ENCODE peak calls at places on chromosomes 11 and 22, in eight cellular contexts. O is RWPE1, C is endothelial cell, T is Calu3, X is H9, E is cardiac fibroblast, H is AG09319, I is progenitor cell of endocrine pancreas. G is an unnamed sample.

GRCh38 chr11:102664001-102664752 is 39.0 kb upstream of the MMP20 start:
- DNase-seq in I (no peak), E (no peak), T (peak), O (no peak), C (peak), H (no peak), X (peak), G (no peak)

GRCh38 chr11:125903753-125904659 is at the start of gene DDX25:
- DNase-seq in X (peak), O (no peak), H (no peak), I (peak), E (no peak), C (peak), T (no peak), G (no peak)

GRCh38 chr11:68012044-68012842 is 2.1 kb downstream of the ALDH3B1 start:
- DNase-seq in H (no peak), O (no peak), I (no peak), T (no peak), C (no peak), X (no peak), E (no peak), G (no peak)

GRCh38 chr11:16897460-16898061 is 116.7 kb downstream of the PLEKHA7 start:
- DNase-seq in H (no peak), I (no peak), C (no peak), O (no peak), T (no peak), E (no peak), X (peak), G (no peak)

GRCh38 chr22:47044722-47045545 is 282.5 kb downstream of the TBC1D22A start:
- DNase-seq in O (no peak), H (no peak), I (no peak), X (no peak), C (no peak), T (no peak), E (no peak), G (no peak)

GRCh38 chr11:13668957-13669521 is 571 bp downstream of the FAR1 start:
- DNase-seq in O (peak), I (peak), H (no peak), T (peak), C (peak), X (no peak), E (peak), G (peak)

GRCh38 chr22:37043828-37044538 is 7.6 kb upstream of the KCTD17 start:
- DNase-seq in O (no peak), H (no peak), I (peak), E (peak), X (peak), T (peak), C (peak), G (no peak)

GRCh38 chr22:42742940-42743339 is 22.3 kb upstream of the A4GALT start:
- DNase-seq in H (no peak), I (no peak), C (no peak), E (no peak), O (no peak), X (peak), T (no peak), G (no peak)

GRCh38 chr11:125165664-125166346 is 1.3 kb downstream of the PKNOX2 start:
- DNase-seq in X (no peak), O (peak), I (no peak), H (no peak), E (no peak), T (no peak), C (no peak), G (no peak)

GRCh38 chr11:46408407-46408986 is 16.9 kb upstream of the CHRM4 start:
- DNase-seq in H (no peak), C (no peak), T (no peak), E (no peak), I (no peak), X (no peak), O (no peak), G (no peak)

GRCh38 chr11:2667940-2668339 is 31.9 kb downstream of the KCNQ1OT1 start:
- DNase-seq in E (no peak), H (no peak), T (no peak), C (no peak), I (no peak), O (no peak), X (no peak), G (peak)

GRCh38 chr11:61866958-61867343 is 24.4 kb downstream of the FADS3 start:
- DNase-seq in C (no peak), E (no peak), O (no peak), T (no peak), X (no peak), H (no peak), I (no peak), G (no peak)

GRCh38 chr11:46918087-46918751 is at the start of gene LRP4:
- DNase-seq in E (peak), I (peak), X (peak), H (no peak), T (peak), O (no peak), C (peak), G (peak)

GRCh38 chr11:105740164-105740903 is 130.5 kb downstream of the GRIA4 start:
- DNase-seq in C (no peak), H (no peak), E (no peak), I (no peak), X (no peak), T (no peak), O (no peak), G (no peak)

GRCh38 chr22:47197735-47198500 is 435.5 kb downstream of the TBC1D22A start:
- DNase-seq in T (no peak), I (no peak), H (no peak), O (no peak), C (no peak), X (peak), E (no peak), G (no peak)

GRCh38 chr11:86983071-86983488 is 27.9 kb upstream of the FZD4 start:
- DNase-seq in I (no peak), E (peak), T (no peak), X (no peak), H (no peak), C (peak), O (peak), G (no peak)

GRCh38 chr11:126497581-126498109 is 142.2 kb downstream of the ST3GAL4 start:
- DNase-seq in C (no peak), E (no peak), X (no peak), T (no peak), I (no peak), H (no peak), O (no peak), G (peak)

GRCh38 chr11:2090172-2091111 is 48.7 kb downstream of the IGF2 start:
- DNase-seq in H (no peak), T (no peak), X (peak), C (no peak), E (no peak), O (no peak), I (no peak), G (peak)

GRCh38 chr11:26134481-26135355 is 197.2 kb upstream of the ANO3 start:
- DNase-seq in X (peak), C (peak), O (peak), E (peak), H (no peak), I (no peak), T (peak), G (no peak)

GRCh38 chr22:45891996-45892621 is 84.9 kb downstream of the WNT7B start:
- DNase-seq in H (no peak), X (no peak), I (no peak), O (no peak), T (no peak), E (no peak), C (no peak), G (no peak)

GRCh38 chr22:32685527-32685926 is 116.0 kb upstream of the TIMP3 start:
- DNase-seq in C (no peak), E (no peak), I (no peak), T (no peak), X (no peak), O (no peak), H (no peak), G (no peak)

GRCh38 chr22:49934891-49935557 is 16.6 kb downstream of the CRELD2 start:
- DNase-seq in T (peak), O (peak), X (peak), C (peak), I (no peak), E (peak), H (peak), G (no peak)

GRCh38 chr11:19263333-19263732 is 22.6 kb upstream of the E2F8 start:
- DNase-seq in E (no peak), X (no peak), T (no peak), I (no peak), H (no peak), C (no peak), O (no peak), G (no peak)

GRCh38 chr11:79054636-79055035 is 386.2 kb downstream of the TENM4 start:
- DNase-seq in C (no peak), T (peak), H (no peak), O (peak), E (peak), X (no peak), I (no peak), G (no peak)

GRCh38 chr11:59556883-59557205 is 45.5 kb downstream of the OR4D9 start:
- DNase-seq in C (no peak), O (no peak), H (no peak), T (no peak), I (no peak), E (no peak), X (peak), G (no peak)

GRCh38 chr11:86692317-86692716 is 19.9 kb upstream of the ME3 start:
- DNase-seq in E (no peak), X (no peak), I (no peak), C (no peak), H (no peak), T (no peak), O (peak), G (no peak)

GRCh38 chr11:58391879-58392278 is 14.8 kb downstream of the OR5B3 start:
- DNase-seq in H (no peak), O (no peak), X (no peak), I (no peak), E (no peak), T (no peak), C (no peak), G (no peak)

GRCh38 chr11:62544521-62545436 is 1.8 kb downstream of the AHNAK start:
- DNase-seq in H (no peak), X (no peak), O (no peak), E (no peak), C (no peak), I (no peak), T (peak), G (no peak)

GRCh38 chr11:691710-692590 is 3.1 kb downstream of the DEAF1 start:
- DNase-seq in O (no peak), C (no peak), E (no peak), T (no peak), X (no peak), H (no peak), I (no peak), G (no peak)

GRCh38 chr11:30992513-30992849 is 377.1 kb downstream of the DCDC1 start:
- DNase-seq in C (no peak), O (no peak), X (no peak), I (no peak), T (no peak), H (no peak), E (no peak), G (no peak)

GRCh38 chr11:2194877-2195755 is 23.5 kb upstream of the TH start:
- DNase-seq in I (peak), H (no peak), T (peak), O (no peak), X (peak), E (peak), C (peak), G (no peak)

GRCh38 chr11:92556435-92556834 is 331.8 kb downstream of the FAT3 start:
- DNase-seq in E (peak), O (peak), I (no peak), H (no peak), T (peak), C (peak), X (no peak), G (no peak)

GRCh38 chr11:33598426-33599069 is 102.1 kb downstream of the C11orf91 start:
- DNase-seq in C (no peak), T (no peak), I (no peak), E (no peak), H (no peak), X (peak), O (no peak), G (peak)

GRCh38 chr22:44398791-44399190 is 86.0 kb upstream of the SHISAL1 start:
- DNase-seq in C (peak), X (peak), I (peak), T (no peak), E (no peak), H (no peak), O (no peak), G (no peak)

GRCh38 chr11:64916848-64917662 is at the start of gene ATG2A:
- DNase-seq in T (peak), I (peak), C (peak), H (peak), E (peak), O (peak), X (peak), G (peak)

GRCh38 chr11:119029340-119030028 is 1.2 kb downstream of the SLC37A4 start:
- DNase-seq in O (no peak), C (no peak), I (no peak), H (no peak), T (peak), E (no peak), X (no peak), G (no peak)

GRCh38 chr11:123545726-123546125 is 108.7 kb downstream of the SCN3B start:
- DNase-seq in X (no peak), E (no peak), H (no peak), T (no peak), C (no peak), I (no peak), O (no peak), G (no peak)

GRCh38 chr22:19851291-19852176 is 3.1 kb downstream of the GNB1L start:
- DNase-seq in H (no peak), O (no peak), I (no peak), T (no peak), E (no peak), X (no peak), C (no peak), G (no peak)
- TF ChIP-seq CTCF in H (no peak), O (no peak), I (no peak), T (no peak), E (no peak), X (no peak), C (no peak), G (no peak)

GRCh38 chr22:22395230-22395629 is 113.3 kb downstream of the ZNF280B start:
- DNase-seq in H (no peak), I (no peak), C (no peak), O (no peak), E (no peak), T (no peak), X (no peak), G (no peak)

GRCh38 chr22:22398530-22399327 is 109.8 kb downstream of the ZNF280B start:
- DNase-seq in E (no peak), H (no peak), T (no peak), O (no peak), X (no peak), C (no peak), I (no peak), G (no peak)

GRCh38 chr22:22396741-22397291 is 111.7 kb downstream of the ZNF280B start:
- DNase-seq in T (no peak), H (no peak), I (no peak), C (no peak), X (no peak), O (no peak), E (no peak), G (no peak)

GRCh38 chr22:22397875-22398524 is 110.5 kb downstream of the ZNF280B start:
- DNase-seq in X (no peak), O (no peak), C (no peak), I (no peak), E (no peak), T (no peak), H (no peak), G (no peak)

DNA sequence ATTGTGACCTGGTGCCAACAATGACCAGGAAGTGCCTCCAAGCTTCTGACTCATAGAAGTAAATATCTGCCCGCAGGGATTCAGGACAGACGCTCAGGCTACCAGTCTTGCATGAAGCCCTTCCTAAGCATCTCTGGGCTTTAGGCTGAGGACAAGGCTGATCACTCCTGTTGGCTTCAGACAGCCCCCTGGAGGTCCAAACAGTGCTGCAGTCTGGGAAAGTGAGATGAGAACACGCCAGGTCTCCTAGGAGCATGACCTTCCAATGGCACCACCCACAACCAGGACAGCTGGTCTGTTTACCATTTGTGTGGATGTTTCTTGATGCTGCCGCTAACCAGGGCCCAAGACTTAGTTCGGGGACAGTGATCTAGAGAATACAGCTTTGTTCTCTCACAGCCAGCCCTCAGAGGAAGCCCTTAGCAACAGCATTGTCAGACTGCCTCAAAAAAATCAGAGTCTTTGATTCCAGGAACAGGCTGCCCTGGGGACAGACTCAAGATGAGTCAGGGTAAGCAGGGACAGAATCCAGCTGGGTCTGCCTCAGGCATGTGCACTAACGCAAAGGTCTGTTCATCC is 111.2 kb downstream of the ZNF280B start:
- DNase-seq in C (peak), H (no peak), X (no peak), I (no peak), O (no peak), E (peak), T (peak), G (peak)
- TF ChIP-seq CTCF in C (no peak), H (no peak), X (no peak), I (peak), O (no peak), E (no peak), T (no peak), G (peak)

GRCh38 chr11:42494459-42494858 is 817.3 kb upstream of the API5 start:
- DNase-seq in T (no peak), E (no peak), O (no peak), X (no peak), I (no peak), C (no peak), H (no peak), G (no peak)

DNA sequence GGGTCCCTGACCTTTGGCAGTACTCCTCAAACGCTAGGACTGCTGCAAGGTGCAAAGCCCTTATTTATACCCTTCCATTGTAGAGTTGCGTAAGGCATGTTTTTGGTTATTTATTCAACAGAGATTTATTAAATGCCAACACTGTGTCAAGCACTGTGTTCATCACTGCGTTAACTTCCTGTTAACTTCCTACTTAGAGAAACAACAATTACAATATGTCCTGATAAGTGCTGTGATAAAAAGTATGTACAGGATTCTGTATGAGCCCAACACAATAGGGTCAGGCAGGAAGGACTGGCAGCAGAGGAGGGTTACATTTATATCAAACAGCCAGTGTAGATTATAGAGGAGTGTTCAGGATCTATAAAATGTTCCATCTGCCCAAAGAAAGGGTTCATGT is 812.8 kb upstream of the API5 start:
- DNase-seq in I (no peak), H (no peak), X (no peak), E (no peak), T (no peak), C (no peak), O (no peak), G (no peak)
- TF ChIP-seq CTCF in I (no peak), H (no peak), X (no peak), E (no peak), T (no peak), C (no peak), O (no peak), G (no peak)

GRCh38 chr11:112345708-112346107 is 85.0 kb upstream of the PLET1 start:
- DNase-seq in O (no peak), H (no peak), E (no peak), C (no peak), I (no peak), X (peak), T (no peak), G (no peak)
- TF ChIP-seq CTCF in O (no peak), H (no peak), E (no peak), C (no peak), I (peak), X (peak), T (no peak), G (no peak)

GRCh38 chr11:75350122-75350742 is 1.2 kb downstream of the ARRB1 start:
- DNase-seq in E (no peak), X (no peak), I (no peak), H (no peak), O (no peak), C (no peak), T (no peak), G (no peak)

GRCh38 chr11:75350743-75351540 is 519 bp downstream of the ARRB1 start:
- DNase-seq in X (peak), T (no peak), I (no peak), E (no peak), H (no peak), C (peak), O (no peak), G (peak)

GRCh38 chr11:75351541-75352416 is at the start of gene ARRB1:
- DNase-seq in T (peak), I (peak), H (no peak), E (peak), O (peak), X (peak), C (peak), G (no peak)

GRCh38 chr11:75355051-75355450 is 3.6 kb upstream of the ARRB1 start:
- DNase-seq in H (no peak), E (no peak), I (no peak), X (no peak), O (no peak), T (no peak), C (no peak), G (no peak)

DNA sequence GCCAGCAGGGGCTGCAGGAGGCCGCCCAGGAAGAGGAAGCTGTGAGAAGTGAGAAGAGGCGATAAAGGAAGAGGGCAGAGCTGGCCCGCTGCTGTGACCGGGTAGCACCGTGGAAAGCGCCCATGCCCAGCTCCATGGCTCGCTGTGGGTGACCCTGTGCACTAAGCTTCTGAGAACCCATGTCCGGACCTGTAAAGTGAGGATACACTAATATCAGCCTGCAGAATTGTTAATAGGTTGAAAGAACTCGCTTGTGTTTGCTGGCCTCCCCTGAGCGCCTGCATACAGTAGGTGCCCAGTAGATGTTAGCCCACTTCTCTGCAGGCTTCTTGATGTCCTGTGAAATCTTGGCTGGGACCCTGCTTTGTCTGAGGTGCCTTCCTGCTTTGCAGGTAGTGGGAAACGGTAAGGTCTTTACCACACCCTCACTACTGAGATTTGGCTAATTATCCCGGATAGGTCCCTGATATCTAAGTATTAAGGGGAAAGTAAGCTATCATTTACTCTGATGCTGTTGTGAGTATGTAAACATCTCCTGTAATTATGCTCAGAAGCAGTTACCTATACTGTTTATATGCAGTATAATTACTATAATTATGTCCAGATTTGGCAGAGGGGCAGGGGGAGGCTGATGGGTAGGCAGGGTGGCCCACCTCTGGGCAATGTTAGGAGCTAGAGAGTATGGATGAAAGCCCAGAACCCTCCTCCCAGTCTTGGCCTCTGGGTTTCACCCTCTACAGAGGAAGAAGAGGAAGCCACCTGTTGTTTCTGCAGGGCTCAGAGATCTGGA is 1.2 kb upstream of the ARRB1 start:
- DNase-seq in E (no peak), C (peak), I (no peak), T (peak), H (no peak), O (no peak), X (no peak), G (no peak)
- TF ChIP-seq CTCF in E (no peak), C (no peak), I (no peak), T (no peak), H (no peak), O (no peak), X (no peak), G (no peak)